ENCODE peak calls at places on chromosomes 2 and 18, in six cellular contexts. I is WTC11, P is HepG2, R is GM12878, V is K562, H is H1. J is an unnamed sample.

GRCh38 chr2:239323473-239323872 is 77.3 kb downstream of the HDAC4 start:
- DNase-seq in I (no peak), P (no peak), R (no peak), V (no peak), H (peak; percentile 33), J (no peak)

GRCh38 chr2:106970471-106971261 is 84.7 kb upstream of the ST6GAL2 start:
- DNase-seq in I (no peak), P (no peak), R (no peak), V (no peak), H (no peak), J (no peak)

GRCh38 chr2:1990724-1991123 is 246.4 kb upstream of the PXDN start:
- DNase-seq in I (no peak), P (no peak), R (no peak), V (no peak), H (no peak), J (no peak)

GRCh38 chr18:34734048-34734447 is 23.9 kb downstream of the DTNA start:
- DNase-seq in I (no peak), P (peak; percentile 7), R (no peak), V (no peak), H (no peak), J (no peak)

GRCh38 chr2:224754129-224754528 is 38.0 kb upstream of the CCDC195 start:
- DNase-seq in I (no peak), P (no peak), R (no peak), V (no peak), H (no peak), J (no peak)

GRCh38 chr18:59735269-59735860 is 38.1 kb upstream of the CCBE1 start:
- DNase-seq in I (no peak), P (no peak), R (no peak), V (no peak), H (no peak), J (no peak)

GRCh38 chr2:12502759-12503158 is 214.0 kb upstream of the TRIB2 start:
- DNase-seq in I (no peak), P (no peak), R (no peak), V (no peak), H (no peak), J (no peak)

GRCh38 chr18:55346387-55346786 is 241.6 kb downstream of the TCF4 start:
- DNase-seq in I (no peak), P (no peak), R (no peak), V (no peak), H (no peak), J (no peak)

GRCh38 chr2:200177971-200178911 is 128.3 kb upstream of the SPATS2L start:
- DNase-seq in I (no peak), P (no peak), R (no peak), V (no peak), H (no peak), J (no peak)

GRCh38 chr18:45457933-45458332 is 157.3 kb upstream of the SLC14A2 start:
- DNase-seq in I (no peak), P (no peak), R (no peak), V (no peak), H (no peak), J (no peak)

GRCh38 chr2:86621290-86621943 is 2.2 kb downstream of the RNF103 start:
- DNase-seq in I (no peak), P (no peak), R (no peak), V (no peak), H (no peak), J (no peak)

GRCh38 chr2:15155959-15156574 is 405.1 kb downstream of the NBAS start:
- DNase-seq in I (peak; percentile 18), P (peak; percentile 71), R (no peak), V (no peak), H (no peak), J (no peak)

GRCh38 chr2:15158532-15158931 is 402.6 kb downstream of the NBAS start:
- DNase-seq in I (no peak), P (no peak), R (no peak), V (no peak), H (no peak), J (no peak)

GRCh38 chr2:15159751-15160177 is 401.4 kb downstream of the NBAS start:
- DNase-seq in I (no peak), P (peak; percentile 49), R (no peak), V (peak; percentile 39), H (no peak), J (peak; percentile 38)

GRCh38 chr2:15159206-15159605 is 401.9 kb downstream of the NBAS start:
- DNase-seq in I (no peak), P (no peak), R (no peak), V (no peak), H (no peak), J (no peak)

GRCh38 chr2:15158117-15158516 is 403.0 kb downstream of the NBAS start:
- DNase-seq in I (peak; percentile 56), P (no peak), R (no peak), V (no peak), H (peak; percentile 57), J (no peak)
- TF ChIP-seq ATF3 in I (no peak), P (no peak), R (no peak), V (no peak), H (no peak), J (no peak)

GRCh38 chr18:3083776-3084175 is 70.8 kb upstream of the LPIN2 start:
- DNase-seq in I (no peak), P (no peak), R (no peak), V (no peak), H (no peak), J (no peak)
- TF ChIP-seq ATF3 in I (no peak), P (no peak), R (no peak), V (no peak), H (no peak), J (no peak)

GRCh38 chr18:77065221-77065981 is 67.2 kb downstream of the MBP start:
- DNase-seq in I (no peak), P (no peak), R (peak; percentile 87), V (no peak), H (no peak), J (peak; percentile 82)

GRCh38 chr18:77061946-77062517 is 70.6 kb downstream of the MBP start:
- DNase-seq in I (no peak), P (no peak), R (no peak), V (no peak), H (no peak), J (no peak)

GRCh38 chr18:77061291-77061945 is 71.2 kb downstream of the MBP start:
- DNase-seq in I (no peak), P (no peak), R (no peak), V (no peak), H (no peak), J (no peak)

GRCh38 chr18:77062518-77063003 is 70.0 kb downstream of the MBP start:
- DNase-seq in I (no peak), P (no peak), R (peak; percentile 82), V (no peak), H (no peak), J (no peak)

GRCh38 chr18:77063256-77063655 is 69.3 kb downstream of the MBP start:
- DNase-seq in I (no peak), P (no peak), R (peak; percentile 69), V (no peak), H (no peak), J (no peak)
- TF ChIP-seq ATF3 in I (no peak), P (no peak), R (no peak), V (no peak), H (no peak), J (no peak)

GRCh38 chr2:241964133-241964532 is 94.6 kb downstream of the RTP5 start:
- DNase-seq in I (no peak), P (no peak), R (no peak), V (no peak), H (no peak), J (no peak)
- TF ChIP-seq ATF3 in I (no peak), P (no peak), R (no peak), V (no peak), H (no peak), J (no peak)

GRCh38 chr2:130755234-130756040 is at the start of gene AMER3:
- DNase-seq in I (peak; percentile 68), P (no peak), R (no peak), V (no peak), H (peak; percentile 59), J (no peak)

GRCh38 chr2:130754811-130755210 is 529 bp upstream of the AMER3 start:
- DNase-seq in I (no peak), P (no peak), R (no peak), V (no peak), H (no peak), J (no peak)

GRCh38 chr2:130756721-130757195 is 1.4 kb downstream of the AMER3 start:
- DNase-seq in I (no peak), P (no peak), R (no peak), V (no peak), H (no peak), J (no peak)

GRCh38 chr2:130759906-130760753 is 4.8 kb downstream of the AMER3 start:
- DNase-seq in I (no peak), P (no peak), R (no peak), V (no peak), H (no peak), J (no peak)

GRCh38 chr2:130756041-130756720 is 841 bp downstream of the AMER3 start:
- DNase-seq in I (peak; percentile 58), P (no peak), R (no peak), V (peak; percentile 78), H (peak; percentile 84), J (no peak)
- TF ChIP-seq ATF3 in I (no peak), P (peak; percentile 12), R (no peak), V (no peak), H (no peak), J (no peak)

GRCh38 chr2:69196327-69197117 is 183.5 kb downstream of the ANTXR1 start:
- DNase-seq in I (no peak), P (peak; percentile 75), R (no peak), V (no peak), H (no peak), J (no peak)
- TF ChIP-seq ATF3 in I (no peak), P (no peak), R (no peak), V (no peak), H (no peak), J (no peak)

GRCh38 chr18:5961097-5961827 is 65.9 kb upstream of the TMEM200C start:
- DNase-seq in I (no peak), P (no peak), R (no peak), V (no peak), H (no peak), J (no peak)
- TF ChIP-seq ATF3 in I (no peak), P (no peak), R (no peak), V (no peak), H (no peak), J (no peak)

GRCh38 chr2:134167015-134167414 is 86.9 kb upstream of the MGAT5 start:
- DNase-seq in I (no peak), P (no peak), R (no peak), V (no peak), H (no peak), J (peak; percentile 8)

GRCh38 chr2:134169788-134170187 is 84.1 kb upstream of the MGAT5 start:
- DNase-seq in I (no peak), P (no peak), R (no peak), V (no peak), H (no peak), J (no peak)

GRCh38 chr2:134163336-134163735 is 90.5 kb upstream of the MGAT5 start:
- DNase-seq in I (no peak), P (no peak), R (no peak), V (no peak), H (no peak), J (no peak)

GRCh38 chr2:134160793-134161504 is 92.9 kb upstream of the MGAT5 start:
- DNase-seq in I (no peak), P (no peak), R (no peak), V (peak; percentile 24), H (no peak), J (no peak)

GRCh38 chr2:134164306-134164705 is 89.6 kb upstream of the MGAT5 start:
- DNase-seq in I (no peak), P (no peak), R (no peak), V (no peak), H (no peak), J (no peak)
- TF ChIP-seq ATF3 in I (no peak), P (no peak), R (no peak), V (no peak), H (no peak), J (no peak)

J was measured in HCT116.